ENCODE peak calls at places on chromosomes 4 and X, in five cellular contexts. K is CD4-positive, alpha-beta T cell; Y is stimulated activated CD8-positive, alpha-beta memory T cell treated with anti-CD3 and anti-CD28 coated beads, Interleukin-2, amount 100 ng/mL, for 1 hour; R is BE2C; F is lower lobe of right lung. B is an unnamed sample.

GRCh38 chrX:148665001-148665400 is 164.6 kb downstream of the AFF2 start:
- DNase-seq in K (no peak), Y (no peak), R (no peak), F (no peak), B (no peak)

GRCh38 chrX:69285401-69285871 is 120.2 kb upstream of the PJA1 start:
- DNase-seq in F (peak), Y (no peak), R (no peak), K (no peak), B (no peak)

GRCh38 chr4:77819409-77819835 is 254 bp upstream of the CNOT6L start:
- DNase-seq in Y (no peak), R (peak), K (no peak), F (no peak), B (no peak)

GRCh38 chrX:147803948-147804347 is 107.8 kb upstream of the FMR1 start:
- DNase-seq in K (no peak), F (no peak), Y (no peak), R (no peak), B (no peak)

GRCh38 chrX:152959626-152960025 is 34.3 kb downstream of the PNMA5 start:
- DNase-seq in R (no peak), K (no peak), F (no peak), Y (no peak), B (no peak)

GRCh38 chr4:143338313-143338712 is 1.6 kb downstream of the GAB1 start:
- DNase-seq in K (no peak), F (no peak), R (no peak), Y (no peak), B (no peak)

GRCh38 chrX:34559325-34559724 is 97.8 kb downstream of the TMEM47 start:
- DNase-seq in Y (no peak), R (no peak), F (no peak), K (no peak), B (no peak)

GRCh38 chr4:89799071-89799470 is 37.9 kb downstream of the SNCA start:
- DNase-seq in Y (no peak), K (no peak), F (no peak), R (no peak), B (no peak)

GRCh38 chrX:154719132-154719675 is 31.7 kb downstream of the GAB3 start:
- DNase-seq in K (peak), F (no peak), Y (no peak), R (no peak), B (no peak)

GRCh38 chr4:149897784-149898183 is 82.1 kb upstream of the IQCM start:
- DNase-seq in F (no peak), R (no peak), K (no peak), Y (no peak), B (no peak)

GRCh38 chr4:2066011-2066551 is 7.0 kb downstream of the NAT8L start:
- DNase-seq in F (peak), R (no peak), K (no peak), Y (no peak), B (no peak)

GRCh38 chrX:117996408-117996807 is 120.2 kb downstream of the KLHL13 start:
- DNase-seq in Y (no peak), K (no peak), F (no peak), R (no peak), B (no peak)

GRCh38 chr4:158644755-158645154 is 26.9 kb downstream of the C4orf46 start:
- DNase-seq in F (no peak), Y (no peak), K (no peak), R (no peak), B (no peak)

GRCh38 chr4:13151178-13151577 is 333.0 kb downstream of the RAB28 start:
- DNase-seq in F (no peak), R (no peak), K (no peak), Y (no peak), B (no peak)

GRCh38 chrX:1341531-1342179 is 5.1 kb downstream of the IL3RA start:
- DNase-seq in Y (no peak), R (no peak), K (no peak), F (no peak), B (no peak)

GRCh38 chr4:183444953-183445543 is 612 bp downstream of the CDKN2AIP start:
- DNase-seq in Y (peak), R (peak), K (no peak), F (peak), B (no peak)

GRCh38 chr4:124061413-124061812 is 651.1 kb downstream of the ANKRD50 start:
- DNase-seq in F (no peak), K (no peak), R (no peak), Y (no peak), B (no peak)

GRCh38 chr4:70945452-70946055 is 43.4 kb downstream of the MOB1B start:
- DNase-seq in R (no peak), Y (no peak), F (no peak), K (no peak), B (no peak)

GRCh38 chr4:107183155-107183774 is 147.2 kb upstream of the DKK2 start:
- DNase-seq in K (no peak), Y (no peak), F (no peak), R (peak), B (peak)

GRCh38 chr4:150106886-150107285 is 28.6 kb downstream of the DCLK2 start:
- DNase-seq in F (no peak), Y (no peak), K (no peak), R (no peak), B (no peak)

GRCh38 chrX:46903458-46904242 is 8.6 kb upstream of the JADE3 start:
- DNase-seq in K (peak), Y (no peak), R (peak), F (peak), B (peak)

GRCh38 chrX:107135076-107135964 is 16.7 kb upstream of the RBM41 start:
- DNase-seq in R (no peak), K (no peak), F (no peak), Y (no peak), B (no peak)

GRCh38 chrX:13265549-13266132 is 54.2 kb downstream of the ATXN3L start:
- DNase-seq in Y (no peak), F (no peak), R (no peak), K (no peak), B (no peak)

B was measured in NCI-H1092.